ENCODE peak calls at places on chromosomes 6 and 20, in four cellular contexts. One of them, this sample, is unnamed.

GRCh38 chr20:59958123-59958522 is at the start of gene CDH26:
- DNase-seq in tibial nerve: no peak
- DNase-seq in ovary: no peak
- DNase-seq in stomach: no peak
- DNase-seq in this sample: no peak

GRCh38 chr6:38113810-38114577 is 294.5 kb downstream of the ZFAND3 start:
- DNase-seq in tibial nerve: no peak
- DNase-seq in ovary: no peak
- DNase-seq in stomach: no peak
- DNase-seq in this sample: no peak

GRCh38 chr6:13813621-13814175 is 659 bp downstream of the MCUR1 start:
- DNase-seq in stomach: peak
- DNase-seq in tibial nerve: peak
- DNase-seq in ovary: peak
- DNase-seq in this sample: peak

GRCh38 chr6:13733178-13733851 is 21.7 kb upstream of the RANBP9 start:
- DNase-seq in tibial nerve: peak
- DNase-seq in stomach: peak
- DNase-seq in ovary: peak
- DNase-seq in this sample: peak

GRCh38 chr6:46410330-46410953 is 80.8 kb downstream of the RCAN2 start:
- DNase-seq in stomach: no peak
- DNase-seq in ovary: no peak
- DNase-seq in tibial nerve: peak
- DNase-seq in this sample: peak

GRCh38 chr20:58869662-58870227 is 17.2 kb downstream of the GNAS start:
- DNase-seq in ovary: no peak
- DNase-seq in tibial nerve: no peak
- DNase-seq in stomach: no peak
- DNase-seq in this sample: no peak

GRCh38 chr6:105212587-105212986 is 32.8 kb upstream of the POPDC3 start:
- DNase-seq in ovary: no peak
- DNase-seq in tibial nerve: no peak
- DNase-seq in stomach: no peak
- DNase-seq in this sample: no peak

GRCh38 chr6:20906938-20907337 is 372.7 kb downstream of the CDKAL1 start:
- DNase-seq in stomach: no peak
- DNase-seq in ovary: no peak
- DNase-seq in tibial nerve: no peak
- DNase-seq in this sample: no peak

GRCh38 chr6:11251553-11252358 is 19.3 kb upstream of the NEDD9 start:
- DNase-seq in ovary: peak
- DNase-seq in tibial nerve: peak
- DNase-seq in stomach: peak
- DNase-seq in this sample: peak

GRCh38 chr20:16749573-16749972 is 1.4 kb downstream of the OTOR start:
- DNase-seq in tibial nerve: no peak
- DNase-seq in stomach: no peak
- DNase-seq in ovary: no peak
- DNase-seq in this sample: no peak

GRCh38 chr6:25389501-25389900 is 110.3 kb downstream of the CARMIL1 start:
- DNase-seq in stomach: no peak
- DNase-seq in tibial nerve: no peak
- DNase-seq in ovary: no peak
- DNase-seq in this sample: no peak

GRCh38 chr20:6074145-6074561 is 20.3 kb upstream of the LRRN4 start:
- DNase-seq in tibial nerve: no peak
- DNase-seq in stomach: peak
- DNase-seq in ovary: no peak
- DNase-seq in this sample: peak

GRCh38 chr6:25360611-25361010 is 81.4 kb downstream of the CARMIL1 start:
- DNase-seq in tibial nerve: no peak
- DNase-seq in ovary: no peak
- DNase-seq in stomach: no peak
- DNase-seq in this sample: no peak

GRCh38 chr20:61230-61629 is 26.2 kb upstream of the DEFB125 start:
- DNase-seq in tibial nerve: no peak
- DNase-seq in ovary: no peak
- DNase-seq in stomach: no peak
- DNase-seq in this sample: no peak

GRCh38 chr6:1507251-1507650 is 102.5 kb upstream of the FOXC1 start:
- DNase-seq in stomach: no peak
- DNase-seq in ovary: no peak
- DNase-seq in tibial nerve: no peak
- DNase-seq in this sample: no peak

GRCh38 chr6:137951064-137951597 is 84.1 kb downstream of the TNFAIP3 start:
- DNase-seq in stomach: no peak
- DNase-seq in tibial nerve: no peak
- DNase-seq in ovary: no peak
- DNase-seq in this sample: no peak

GRCh38 chr6:90790696-90791095 is 203.8 kb upstream of the MAP3K7 start:
- DNase-seq in tibial nerve: no peak
- DNase-seq in ovary: no peak
- DNase-seq in stomach: no peak
- DNase-seq in this sample: no peak

GRCh38 chr6:45112711-45113110 is 215.4 kb upstream of the RUNX2 start:
- DNase-seq in stomach: no peak
- DNase-seq in ovary: no peak
- DNase-seq in tibial nerve: no peak
- DNase-seq in this sample: no peak

GRCh38 chr6:157531986-157532365 is 151.0 kb downstream of the ZDHHC14 start:
- DNase-seq in tibial nerve: no peak
- DNase-seq in ovary: no peak
- DNase-seq in stomach: no peak
- DNase-seq in this sample: no peak

GRCh38 chr20:22801528-22801927 is 217.2 kb upstream of the FOXA2 start:
- DNase-seq in tibial nerve: no peak
- DNase-seq in ovary: no peak
- DNase-seq in stomach: no peak
- DNase-seq in this sample: no peak

GRCh38 chr20:5143856-5144255 is 17.0 kb downstream of the CDS2 start:
- DNase-seq in ovary: no peak
- DNase-seq in tibial nerve: no peak
- DNase-seq in stomach: no peak
- DNase-seq in this sample: no peak

GRCh38 chr20:50746138-50746940 is 15.0 kb downstream of the PARD6B start:
- DNase-seq in ovary: no peak
- DNase-seq in tibial nerve: no peak
- DNase-seq in stomach: no peak
- DNase-seq in this sample: peak

GRCh38 chr20:29873946-29874345 is 1383.5 kb upstream of the DEFB115 start:
- DNase-seq in stomach: peak
- DNase-seq in ovary: no peak
- DNase-seq in tibial nerve: no peak
- DNase-seq in this sample: peak

GRCh38 chr20:58567437-58567836 is 52.2 kb upstream of the APCDD1L start:
- DNase-seq in stomach: no peak
- DNase-seq in ovary: peak
- DNase-seq in tibial nerve: no peak
- DNase-seq in this sample: no peak

GRCh38 chr6:79586548-79586947 is 44.6 kb upstream of the SH3BGRL2 start:
- DNase-seq in ovary: no peak
- DNase-seq in stomach: no peak
- DNase-seq in tibial nerve: no peak
- DNase-seq in this sample: no peak

GRCh38 chr6:53639520-53639919 is 26.0 kb downstream of the KLHL31 start:
- DNase-seq in stomach: no peak
- DNase-seq in tibial nerve: no peak
- DNase-seq in ovary: no peak
- DNase-seq in this sample: no peak
- TF ChIP-seq POLR2A in stomach: no peak
- TF ChIP-seq POLR2A in tibial nerve: no peak
- TF ChIP-seq POLR2A in ovary: no peak
- TF ChIP-seq POLR2A in this sample: no peak

GRCh38 chr6:3162565-3163247 is 5.4 kb upstream of the TUBB2A start:
- DNase-seq in tibial nerve: no peak
- DNase-seq in stomach: peak
- DNase-seq in ovary: peak
- DNase-seq in this sample: peak
- TF ChIP-seq CTCF in tibial nerve: no peak
- TF ChIP-seq CTCF in stomach: no peak
- TF ChIP-seq CTCF in ovary: no peak
- TF ChIP-seq CTCF in this sample: no peak

DNA sequence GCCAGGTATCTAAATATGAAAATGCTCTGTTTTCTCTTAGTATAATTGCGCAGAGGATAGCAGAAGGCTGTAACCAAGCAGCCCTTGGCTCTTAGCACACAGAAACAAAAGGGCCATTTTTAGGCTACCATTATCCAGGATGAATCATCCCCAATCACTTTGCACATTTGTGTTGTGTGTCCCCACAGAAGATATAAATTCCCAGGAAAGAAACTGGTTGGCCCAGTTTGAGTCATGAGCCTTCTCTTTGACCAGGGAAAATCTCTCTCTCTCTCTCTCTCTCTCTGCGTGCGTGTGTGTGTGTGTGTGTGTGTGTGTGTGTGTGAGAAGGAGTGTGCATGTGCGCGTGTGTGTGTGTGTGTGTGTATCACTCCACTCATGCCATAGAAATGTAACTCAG is 178.5 kb downstream of the FRK start:
- DNase-seq in ovary: no peak
- DNase-seq in stomach: no peak
- DNase-seq in tibial nerve: no peak
- DNase-seq in this sample: no peak
- H3K27ac ChIP-seq in ovary: no peak
- H3K27ac ChIP-seq in stomach: no peak
- H3K27ac ChIP-seq in tibial nerve: no peak
- H3K27ac ChIP-seq in this sample: no peak

GRCh38 chr6:43477235-43478007 is at the start of gene TJAP1:
- DNase-seq in ovary: peak
- DNase-seq in stomach: peak
- DNase-seq in tibial nerve: peak
- DNase-seq in this sample: peak
- TF ChIP-seq POLR2A in ovary: peak
- TF ChIP-seq POLR2A in stomach: no peak
- TF ChIP-seq POLR2A in tibial nerve: peak
- TF ChIP-seq POLR2A in this sample: peak

DNA sequence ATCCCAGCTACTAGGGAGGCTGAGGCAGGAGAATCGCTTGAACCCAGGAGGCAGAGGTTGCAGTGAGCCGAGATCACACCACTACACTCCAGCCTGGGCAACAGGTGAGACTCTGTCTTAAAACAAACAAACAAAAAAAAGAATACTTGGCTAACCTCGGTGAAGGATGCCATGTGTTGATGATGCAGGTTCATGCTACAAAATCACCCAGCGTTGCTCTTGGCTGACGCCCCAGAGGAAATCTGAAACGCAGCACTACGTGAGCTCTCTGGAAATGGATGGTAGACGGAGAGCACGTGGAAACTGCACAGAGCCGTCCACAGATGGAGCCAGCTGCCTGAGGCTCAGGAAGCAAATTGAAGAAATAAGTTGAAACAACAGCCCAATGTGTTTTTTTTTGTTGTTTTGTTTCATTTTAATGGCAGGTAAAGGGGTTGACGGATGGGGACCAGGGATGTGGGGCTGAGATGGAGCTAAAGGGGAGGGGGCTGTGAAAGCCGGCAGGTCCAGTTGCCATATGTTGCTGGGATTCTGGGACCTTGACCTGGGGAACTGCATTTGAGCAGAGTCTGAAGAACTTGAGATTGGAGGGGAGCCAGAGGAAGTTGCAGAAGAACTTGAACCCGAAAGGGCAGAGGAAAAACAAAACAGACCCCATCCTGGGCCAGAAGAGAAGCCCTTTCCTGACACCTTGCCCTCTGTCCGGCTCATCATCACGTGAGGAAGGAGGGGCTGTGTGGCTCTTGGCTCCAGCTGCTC is 12.8 kb upstream of the MANBAL start:
- DNase-seq in stomach: peak
- DNase-seq in ovary: peak
- DNase-seq in tibial nerve: peak
- DNase-seq in this sample: peak
- TF ChIP-seq CTCF in stomach: no peak
- TF ChIP-seq CTCF in ovary: no peak
- TF ChIP-seq CTCF in tibial nerve: peak
- TF ChIP-seq CTCF in this sample: no peak

DNA sequence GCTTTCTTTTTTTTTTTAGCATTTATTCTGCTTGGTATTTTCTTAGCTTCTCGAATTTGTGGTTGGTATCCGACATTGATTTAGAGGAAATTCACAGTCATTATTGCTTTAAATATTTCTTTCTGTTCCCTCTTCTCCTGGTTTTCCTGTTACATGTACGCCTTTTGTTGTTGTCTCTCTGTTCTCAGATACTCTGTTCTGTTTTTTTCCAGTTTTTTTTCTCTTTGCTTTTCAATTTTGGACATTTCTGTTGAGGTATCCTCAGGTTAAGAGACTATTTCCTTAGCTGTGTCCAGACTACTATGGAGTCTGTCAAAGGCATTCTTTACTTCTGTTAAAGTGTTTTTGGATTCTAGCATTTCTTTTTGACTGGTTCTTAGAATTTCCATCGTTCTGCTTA is 17.5 kb downstream of the STXBP5 start:
- DNase-seq in tibial nerve: no peak
- DNase-seq in ovary: no peak
- DNase-seq in stomach: no peak
- DNase-seq in this sample: no peak
- H3K27ac ChIP-seq in tibial nerve: no peak
- H3K27ac ChIP-seq in ovary: no peak
- H3K27ac ChIP-seq in stomach: no peak
- H3K27ac ChIP-seq in this sample: no peak

DNA sequence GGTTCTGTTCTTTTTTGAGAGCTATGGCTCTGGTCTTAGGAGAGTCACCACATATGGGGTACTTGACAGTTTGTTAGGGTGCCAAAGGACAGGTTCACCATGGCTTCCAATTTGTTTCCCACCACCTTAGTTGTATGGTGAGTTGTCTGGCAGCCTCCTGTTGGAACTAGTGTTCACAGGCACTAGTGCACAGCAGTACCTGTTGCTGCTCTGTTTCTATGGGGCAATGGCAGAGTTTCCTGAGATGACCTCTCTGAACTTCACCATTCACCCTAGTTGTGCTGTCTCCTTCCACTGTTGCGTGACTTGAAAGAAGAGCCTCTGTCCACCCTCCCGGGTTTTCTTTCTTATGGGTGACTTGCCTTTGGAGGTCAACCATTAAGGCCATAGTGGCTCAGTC is 129.1 kb downstream of the JARID2 start:
- DNase-seq in tibial nerve: no peak
- DNase-seq in stomach: no peak
- DNase-seq in ovary: no peak
- DNase-seq in this sample: no peak
- TF ChIP-seq POLR2A in tibial nerve: no peak
- TF ChIP-seq POLR2A in stomach: no peak
- TF ChIP-seq POLR2A in ovary: no peak
- TF ChIP-seq POLR2A in this sample: no peak

GRCh38 chr6:111057074-111057752 is 30.1 kb upstream of the SLC16A10 start:
- DNase-seq in tibial nerve: no peak
- DNase-seq in stomach: peak
- DNase-seq in ovary: no peak
- DNase-seq in this sample: no peak
- TF ChIP-seq CTCF in tibial nerve: peak
- TF ChIP-seq CTCF in stomach: peak
- TF ChIP-seq CTCF in ovary: no peak
- TF ChIP-seq CTCF in this sample: peak